ENCODE peak calls at places on chromosomes 3 and 15, in seven cellular contexts. M is pons, D is cardiac septum, H is heart left ventricle, P is dorsolateral prefrontal cortex, C is right atrium auricular region, A is ELR. W is an unnamed sample.

GRCh38 chr15:65076486-65077290 is at the start of gene KBTBD13:
- DNase-seq in A (no peak), C (no peak), M (no peak), D (no peak), H (peak), P (no peak), W (no peak)

GRCh38 chr3:9732080-9732752 is 681 bp downstream of the BRPF1 start:
- DNase-seq in H (peak), P (no peak), D (no peak), A (peak), M (no peak), C (no peak), W (no peak)

GRCh38 chr15:32132850-32133249 is 102.5 kb downstream of the CHRNA7 start:
- DNase-seq in C (no peak), D (no peak), H (no peak), A (no peak), P (no peak), M (no peak), W (no peak)

GRCh38 chr3:102630531-102630930 is 195.7 kb downstream of the ZPLD1 start:
- DNase-seq in A (no peak), H (no peak), P (no peak), M (no peak), C (no peak), D (no peak), W (no peak)

GRCh38 chr3:72255736-72256559 is 471.0 kb upstream of the PROK2 start:
- DNase-seq in C (no peak), A (no peak), H (peak), D (peak), P (no peak), M (peak), W (peak)

GRCh38 chr3:140863481-140864084 is 78.1 kb upstream of the SLC25A36 start:
- DNase-seq in A (peak), D (no peak), H (peak), P (peak), M (peak), C (no peak), W (peak)

GRCh38 chr15:44775923-44776322 is 39.6 kb downstream of the TRIM69 start:
- DNase-seq in A (peak), M (peak), C (no peak), D (no peak), H (no peak), P (peak), W (peak)

GRCh38 chr3:188294823-188295487 is 141.0 kb downstream of the LPP start:
- DNase-seq in C (no peak), D (no peak), H (no peak), A (peak), M (peak), P (no peak), W (peak)

GRCh38 chr15:45424429-45424828 is 46.1 kb upstream of the GATM start:
- DNase-seq in P (no peak), A (no peak), M (no peak), C (no peak), H (no peak), D (no peak), W (no peak)

GRCh38 chr15:84836859-84837258 is 19.7 kb downstream of the ALPK3 start:
- DNase-seq in A (no peak), M (no peak), P (no peak), C (no peak), D (no peak), H (no peak), W (no peak)

GRCh38 chr15:57133127-57133968 is 214.9 kb downstream of the TCF12 start:
- DNase-seq in A (no peak), D (no peak), H (no peak), P (peak), C (no peak), M (peak), W (peak)

GRCh38 chr3:106691476-106691875 is 685.8 kb upstream of the CCDC54 start:
- DNase-seq in H (no peak), M (no peak), D (no peak), C (no peak), A (no peak), P (no peak), W (no peak)

GRCh38 chr3:129045675-129046036 is 14.9 kb upstream of the GP9 start:
- DNase-seq in A (no peak), D (no peak), P (no peak), H (no peak), C (no peak), M (no peak), W (no peak)

GRCh38 chr15:68334661-68335124 is 57.1 kb downstream of the FEM1B start:
- DNase-seq in C (no peak), D (no peak), P (no peak), M (no peak), H (no peak), A (no peak), W (no peak)

GRCh38 chr3:28907616-28908015 is 373.3 kb upstream of the RBMS3 start:
- DNase-seq in A (no peak), C (no peak), M (no peak), P (no peak), H (no peak), D (no peak), W (no peak)

GRCh38 chr3:142209655-142210054 is 15.7 kb downstream of the GK5 start:
- DNase-seq in A (peak), C (no peak), P (no peak), D (no peak), M (peak), H (peak), W (peak)

GRCh38 chr3:159620873-159621272 is 367.8 kb upstream of the IL12A start:
- DNase-seq in H (no peak), M (no peak), P (no peak), C (no peak), D (no peak), A (peak), W (no peak)

GRCh38 chr3:138051946-138052802 is 42.2 kb downstream of the CLDN18 start:
- DNase-seq in H (no peak), C (no peak), M (peak), A (peak), P (peak), D (no peak), W (peak)

GRCh38 chr3:170808041-170808440 is 62.0 kb downstream of the RPL22L1 start:
- DNase-seq in P (no peak), H (no peak), M (no peak), A (peak), D (no peak), C (no peak), W (no peak)

GRCh38 chr3:186825294-186825821 is 17.2 kb upstream of the ADIPOQ start:
- DNase-seq in A (peak), P (peak), M (no peak), D (no peak), H (no peak), C (no peak), W (peak)

GRCh38 chr15:62591842-62592838 is 427.1 kb upstream of the C2CD4B start:
- DNase-seq in C (no peak), P (no peak), A (peak), H (no peak), M (no peak), D (no peak), W (no peak)

GRCh38 chr3:86984271-86984670 is 6.7 kb downstream of the VGLL3 start:
- DNase-seq in P (no peak), H (no peak), C (no peak), D (no peak), M (no peak), A (peak), W (no peak)

GRCh38 chr3:55620361-55621025 is 133.4 kb upstream of the WNT5A start:
- DNase-seq in P (no peak), D (no peak), H (no peak), A (peak), M (peak), C (no peak), W (no peak)

GRCh38 chr15:101712078-101712477 is 12.2 kb downstream of the TARS3 start:
- DNase-seq in M (no peak), P (no peak), C (no peak), D (no peak), H (no peak), A (no peak), W (no peak)

GRCh38 chr15:69742361-69742760 is 289.7 kb downstream of the RPLP1 start:
- DNase-seq in D (peak), P (no peak), H (no peak), C (no peak), A (no peak), M (no peak), W (no peak)

GRCh38 chr3:31440878-31441277 is 91.8 kb upstream of the STT3B start:
- DNase-seq in P (no peak), A (no peak), C (no peak), M (no peak), H (no peak), D (no peak), W (no peak)

GRCh38 chr3:71051893-71052687 is 531.4 kb downstream of the FOXP1 start:
- DNase-seq in D (no peak), H (no peak), C (no peak), A (peak), P (no peak), M (no peak), W (no peak)

GRCh38 chr3:97793415-97794019 is 28.3 kb upstream of the CRYBG3 start:
- DNase-seq in M (peak), A (peak), C (no peak), D (no peak), H (peak), P (no peak), W (peak)

GRCh38 chr3:151330374-151330773 is 1.0 kb upstream of the P2RY13 start:
- DNase-seq in H (no peak), M (peak), A (no peak), D (no peak), P (no peak), C (no peak), W (no peak)

GRCh38 chr3:198071602-198072285 is 111.7 kb downstream of the LMLN start:
- DNase-seq in H (no peak), M (no peak), P (no peak), D (no peak), C (no peak), A (peak), W (no peak)

GRCh38 chr3:124851136-124851535 is 36.0 kb downstream of the ITGB5 start:
- DNase-seq in C (no peak), P (no peak), M (no peak), D (no peak), A (no peak), H (no peak), W (no peak)

GRCh38 chr3:72031581-72031980 is 246.6 kb upstream of the PROK2 start:
- DNase-seq in M (no peak), C (no peak), P (no peak), A (peak), H (peak), D (no peak), W (no peak)

GRCh38 chr3:160661660-160662059 is 15.3 kb upstream of the ARL14 start:
- DNase-seq in D (no peak), P (no peak), H (no peak), A (peak), C (no peak), M (peak), W (no peak)

GRCh38 chr3:138479355-138479964 is 45.0 kb downstream of the ESYT3 start:
- DNase-seq in C (no peak), P (no peak), A (peak), D (no peak), H (no peak), M (peak), W (no peak)

GRCh38 chr3:127172670-127173515 is 20.0 kb upstream of the PRR23E start:
- DNase-seq in M (no peak), C (peak), D (peak), H (no peak), P (no peak), A (peak), W (no peak)

GRCh38 chr15:42908538-42908937 is 12.0 kb downstream of the TTBK2 start:
- DNase-seq in M (no peak), C (no peak), A (no peak), P (no peak), H (no peak), D (no peak), W (no peak)

GRCh38 chr3:55488398-55489055 is 1.4 kb upstream of the WNT5A start:
- DNase-seq in M (peak), A (peak), P (peak), D (no peak), H (peak), C (no peak), W (peak)

GRCh38 chr3:17639765-17640164 is 102.7 kb downstream of the TBC1D5 start:
- DNase-seq in H (no peak), M (no peak), A (peak), D (no peak), P (no peak), C (no peak), W (no peak)